ENCODE peak calls at places on chromosomes 2 and 18, in six cellular contexts. D is GOT3; P is endothelial cell; V is T-helper 9 cell; Z is lung microvascular endothelial cell; T is stimulated activated CD4-positive, alpha-beta T cell treated with anti-CD3 and anti-CD28 coated beads, Interleukin-4, amount 100 ng/mL, for 48 hours. U is an unnamed sample.

GRCh38 chr18:46402396-46402795 is 254.6 kb downstream of the LOXHD1 start:
- DNase-seq in D (no peak), P (no peak), V (no peak), Z (no peak), T (no peak), U (no peak)

GRCh38 chr2:20852670-20853069 is 29.8 kb upstream of the LDAH start:
- DNase-seq in D (no peak), P (no peak), V (no peak), Z (no peak), T (no peak), U (no peak)

GRCh38 chr2:157107877-157108276 is 149.6 kb upstream of the GALNT5 start:
- DNase-seq in D (no peak), P (no peak), V (no peak), Z (peak; percentile 71), T (no peak), U (no peak)

GRCh38 chr2:118049140-118050128 is 35.6 kb upstream of the CCDC93 start:
- DNase-seq in D (no peak), P (no peak), V (no peak), Z (peak; percentile 19), T (no peak), U (no peak)

GRCh38 chr2:119674711-119675500 is 4.1 kb upstream of the TMEM177 start:
- DNase-seq in D (no peak), P (no peak), V (no peak), Z (no peak), T (no peak), U (no peak)

GRCh38 chr2:113015655-113016054 is 10.4 kb downstream of the IL36A start:
- DNase-seq in D (no peak), P (no peak), V (no peak), Z (no peak), T (no peak), U (no peak)

GRCh38 chr2:237441605-237442004 is 27.6 kb upstream of the COL6A3 start:
- DNase-seq in D (no peak), P (no peak), V (no peak), Z (no peak), T (peak; percentile 4), U (no peak)

GRCh38 chr2:196823750-196824149 is 14.6 kb upstream of the C2orf66 start:
- DNase-seq in D (no peak), P (no peak), V (no peak), Z (peak; percentile 86), T (no peak), U (no peak)

GRCh38 chr18:30556112-30556511 is 486.4 kb downstream of the DSC3 start:
- DNase-seq in D (no peak), P (no peak), V (no peak), Z (no peak), T (no peak), U (no peak)

GRCh38 chr2:33529771-33530481 is 53.5 kb downstream of the RASGRP3 start:
- DNase-seq in D (peak; percentile 13), P (no peak), V (no peak), Z (peak; percentile 56), T (no peak), U (no peak)

GRCh38 chr2:30293303-30293912 is 62.1 kb downstream of the LBH start:
- DNase-seq in D (no peak), P (peak; percentile 7), V (no peak), Z (peak; percentile 67), T (no peak), U (no peak)

GRCh38 chr2:12861344-12861942 is 144.7 kb downstream of the TRIB2 start:
- DNase-seq in D (no peak), P (no peak), V (no peak), Z (peak; percentile 74), T (no peak), U (no peak)

GRCh38 chr18:23982154-23983071 is 32.1 kb upstream of the TTC39C start:
- DNase-seq in D (peak; percentile 12), P (no peak), V (no peak), Z (peak; percentile 62), T (no peak), U (no peak)

GRCh38 chr2:150878347-150878746 is 383.3 kb downstream of the RBM43 start:
- DNase-seq in D (no peak), P (no peak), V (no peak), Z (no peak), T (no peak), U (no peak)

GRCh38 chr2:160041091-160041490 is 21.3 kb downstream of the PLA2R1 start:
- DNase-seq in D (no peak), P (no peak), V (no peak), Z (no peak), T (no peak), U (no peak)

GRCh38 chr18:11955299-11956029 is 25.8 kb upstream of the IMPA2 start:
- DNase-seq in D (no peak), P (no peak), V (no peak), Z (peak; percentile 82), T (no peak), U (no peak)

GRCh38 chr2:103396152-103396551 is 634.3 kb downstream of the TMEM182 start:
- DNase-seq in D (no peak), P (no peak), V (no peak), Z (no peak), T (no peak), U (no peak)

GRCh38 chr2:19488009-19488691 is 129.7 kb upstream of the OSR1 start:
- DNase-seq in D (no peak), P (no peak), V (no peak), Z (no peak), T (no peak), U (no peak)

GRCh38 chr18:61699397-61700090 is 193.3 kb downstream of the RNF152 start:
- DNase-seq in D (no peak), P (no peak), V (no peak), Z (no peak), T (no peak), U (no peak)

GRCh38 chr2:46914578-46915230 is 902 bp downstream of the MCFD2 start:
- DNase-seq in D (no peak), P (no peak), V (no peak), Z (peak; percentile 13), T (no peak), U (no peak)

GRCh38 chr2:200308001-200308400 is 1.5 kb downstream of the SPATS2L start:
- DNase-seq in D (no peak), P (no peak), V (no peak), Z (peak; percentile 39), T (no peak), U (no peak)

GRCh38 chr18:11324956-11325873 is 175.8 kb upstream of the PIEZO2 start:
- DNase-seq in D (no peak), P (no peak), V (no peak), Z (no peak), T (peak; percentile 1), U (no peak)

GRCh38 chr2:239669181-239669898 is 268.5 kb upstream of the HDAC4 start:
- DNase-seq in D (no peak), P (no peak), V (no peak), Z (no peak), T (no peak), U (no peak)

GRCh38 chr2:147500819-147501395 is 343.9 kb upstream of the ACVR2A start:
- DNase-seq in D (no peak), P (no peak), V (no peak), Z (no peak), T (no peak), U (no peak)

GRCh38 chr2:19871836-19872235 is 29.9 kb downstream of the TTC32 start:
- DNase-seq in D (no peak), P (no peak), V (no peak), Z (no peak), T (no peak), U (no peak)

GRCh38 chr2:86337235-86338099 is at the start of gene REEP1:
- DNase-seq in D (no peak), P (peak; percentile 40), V (no peak), Z (no peak), T (no peak), U (no peak)

GRCh38 chr2:218317232-218317630 is 24.9 kb upstream of the TMBIM1 start:
- DNase-seq in D (no peak), P (no peak), V (no peak), Z (no peak), T (no peak), U (no peak)

GRCh38 chr2:161418715-161419337 is 2.7 kb downstream of the TBR1 start:
- DNase-seq in D (no peak), P (peak; percentile 66), V (no peak), Z (peak; percentile 12), T (no peak), U (no peak)

GRCh38 chr18:58536534-58537271 is 92.2 kb downstream of the ALPK2 start:
- DNase-seq in D (no peak), P (no peak), V (no peak), Z (no peak), T (no peak), U (peak; percentile 60)

GRCh38 chr18:45954070-45954712 is 12.9 kb downstream of the EPG5 start:
- DNase-seq in D (no peak), P (no peak), V (no peak), Z (peak; percentile 67), T (no peak), U (no peak)

GRCh38 chr2:45323344-45323743 is 287.7 kb downstream of the SRBD1 start:
- DNase-seq in D (no peak), P (no peak), V (no peak), Z (peak; percentile 75), T (no peak), U (no peak)

GRCh38 chr2:232304236-232304635 is 74.3 kb upstream of the ALPP start:
- DNase-seq in D (no peak), P (no peak), V (no peak), Z (no peak), T (no peak), U (no peak)

GRCh38 chr18:78994977-78995582 is 15.5 kb downstream of the SALL3 start:
- DNase-seq in D (no peak), P (no peak), V (no peak), Z (no peak), T (no peak), U (no peak)

GRCh38 chr18:10230072-10230471 is 224.4 kb upstream of the APCDD1 start:
- DNase-seq in D (no peak), P (no peak), V (no peak), Z (peak; percentile 36), T (no peak), U (no peak)

GRCh38 chr18:57052173-57052572 is 94.7 kb upstream of the BOD1L2 start:
- DNase-seq in D (no peak), P (no peak), V (no peak), Z (no peak), T (no peak), U (no peak)